ENCODE peak calls at places on chromosome 1, in four cellular contexts. L is stimulated activated CD8-positive, alpha-beta memory T cell treated with anti-CD3 and anti-CD28 coated beads, Interleukin-2, amount 100 ng/mL, for 1 hour; B is NCI-H524 treated with DMSO at 0.1 percent for 48 hours; E is AG04450. V is an unnamed sample.

GRCh38 chr1:28280501-28280900 is 21.2 kb downstream of the SESN2 start:
- DNase-seq in L (no peak), B (no peak), E (no peak), V (no peak)

GRCh38 chr1:47703161-47703825 is 265.4 kb downstream of the FOXD2 start:
- DNase-seq in L (no peak), B (no peak), E (no peak), V (no peak)

GRCh38 chr1:33060579-33061083 is 20.3 kb upstream of the AZIN2 start:
- DNase-seq in L (no peak), B (no peak), E (peak; percentile 78), V (peak; percentile 96)

GRCh38 chr1:248702714-248703113 is at the start of gene OR14I1:
- DNase-seq in L (no peak), B (no peak), E (no peak), V (no peak)

GRCh38 chr1:228190182-228190581 is 17.7 kb upstream of the OBSCN start:
- DNase-seq in L (no peak), B (no peak), E (no peak), V (no peak)

GRCh38 chr1:233376711-233377110 is 49.2 kb downstream of the MAP3K21 start:
- DNase-seq in L (no peak), B (no peak), E (no peak), V (no peak)

GRCh38 chr1:14443164-14443787 is 155.2 kb upstream of the KAZN start:
- DNase-seq in L (no peak), B (no peak), E (no peak), V (peak; percentile 15)

GRCh38 chr1:41844255-41844654 is 74.5 kb downstream of the HIVEP3 start:
- DNase-seq in L (no peak), B (no peak), E (no peak), V (no peak)

GRCh38 chr1:224065455-224065854 is 48.5 kb upstream of the FBXO28 start:
- DNase-seq in L (no peak), B (no peak), E (no peak), V (no peak)

GRCh38 chr1:197519741-197520334 is 251.8 kb downstream of the CRB1 start:
- DNase-seq in L (no peak), B (no peak), E (no peak), V (no peak)

GRCh38 chr1:42358791-42359190 is 21.8 kb upstream of the RIMKLA start:
- DNase-seq in L (no peak), B (no peak), E (no peak), V (no peak)

GRCh38 chr1:18927654-18928272 is 25.4 kb upstream of the ALDH4A1 start:
- DNase-seq in L (no peak), B (peak; percentile 63), E (no peak), V (no peak)

GRCh38 chr1:239987103-239987745 is 104.5 kb upstream of the FMN2 start:
- DNase-seq in L (no peak), B (no peak), E (peak; percentile 10), V (peak; percentile 26)

GRCh38 chr1:182174202-182174855 is 112.8 kb upstream of the ZNF648 start:
- DNase-seq in L (no peak), B (no peak), E (no peak), V (no peak)

GRCh38 chr1:243447342-243447741 is 191.5 kb downstream of the SDCCAG8 start:
- DNase-seq in L (no peak), B (no peak), E (no peak), V (no peak)

GRCh38 chr1:67614511-67614934 is 70.5 kb upstream of the GADD45A start:
- DNase-seq in L (no peak), B (no peak), E (no peak), V (no peak)

GRCh38 chr1:226867461-226868054 is 2.9 kb upstream of the PSEN2 start:
- DNase-seq in L (no peak), B (no peak), E (no peak), V (no peak)

GRCh38 chr1:27099154-27099903 is 55.6 kb downstream of the SLC9A1 start:
- DNase-seq in L (no peak), B (no peak), E (peak; percentile 27), V (no peak)

GRCh38 chr1:232748910-232749368 is 56.3 kb upstream of the MAP10 start:
- DNase-seq in L (no peak), B (no peak), E (no peak), V (no peak)

GRCh38 chr1:44031051-44031899 is at the start of gene SLC6A9:
- DNase-seq in L (peak; percentile 7), B (no peak), E (peak; percentile 70), V (peak; percentile 51)

GRCh38 chr1:35763211-35763610 is 6.6 kb downstream of the CLSPN start:
- DNase-seq in L (no peak), B (no peak), E (no peak), V (no peak)

GRCh38 chr1:29197590-29197924 is 15.9 kb upstream of the SRSF4 start:
- DNase-seq in L (no peak), B (peak; percentile 9), E (no peak), V (no peak)

GRCh38 chr1:169214598-169214997 is 108.1 kb downstream of the ATP1B1 start:
- DNase-seq in L (no peak), B (no peak), E (no peak), V (no peak)

GRCh38 chr1:151898519-151898991 is 10.8 kb downstream of the THEM4 start:
- DNase-seq in L (peak; percentile 18), B (no peak), E (no peak), V (no peak)

GRCh38 chr1:94819945-94820746 is at the start of gene SLC44A3:
- DNase-seq in L (no peak), B (no peak), E (no peak), V (peak; percentile 11)

GRCh38 chr1:190183588-190183987 is 294.1 kb downstream of the BRINP3 start:
- DNase-seq in L (no peak), B (no peak), E (no peak), V (no peak)

GRCh38 chr1:47444578-47445465 is 7.0 kb downstream of the FOXD2 start:
- DNase-seq in L (no peak), B (no peak), E (no peak), V (no peak)

GRCh38 chr1:56758135-56758534 is 61.1 kb downstream of the FYB2 start:
- DNase-seq in L (no peak), B (no peak), E (no peak), V (no peak)

GRCh38 chr1:89890085-89890754 is 69.4 kb downstream of the LRRC8D start:
- DNase-seq in L (no peak), B (no peak), E (no peak), V (no peak)

GRCh38 chr1:87249803-87250202 is 78.9 kb upstream of the LMO4 start:
- DNase-seq in L (no peak), B (no peak), E (no peak), V (no peak)

GRCh38 chr1:229582715-229583114 is 24.2 kb upstream of the ABCB10 start:
- DNase-seq in L (no peak), B (no peak), E (no peak), V (no peak)

GRCh38 chr1:182166321-182166720 is 104.8 kb upstream of the ZNF648 start:
- DNase-seq in L (no peak), B (no peak), E (no peak), V (no peak)

GRCh38 chr1:203033287-203033686 is 7.0 kb downstream of the PPFIA4 start:
- DNase-seq in L (no peak), B (no peak), E (no peak), V (no peak)

GRCh38 chr1:54377040-54377691 is 29.0 kb downstream of the SSBP3 start:
- DNase-seq in L (no peak), B (no peak), E (no peak), V (no peak)

GRCh38 chr1:162840256-162840839 is 20.6 kb downstream of the CCDC190 start:
- DNase-seq in L (no peak), B (no peak), E (no peak), V (no peak)

GRCh38 chr1:109875874-109876273 is 34.8 kb upstream of the CSF1 start:
- DNase-seq in L (no peak), B (no peak), E (no peak), V (no peak)